ENCODE peak calls at places on chromosomes 11 and 22, in four cellular contexts. V, P, Q and Y are unnamed samples.

GRCh38 chr11:18696638-18697225 is 1.8 kb upstream of the TMEM86A start:
- DNase-seq in P (peak; percentile 57), Q (no peak), V (no peak), Y (peak; percentile 19)

GRCh38 chr22:25622011-25622410 is 57.5 kb downstream of the GRK3 start:
- DNase-seq in P (peak; percentile 23), V (no peak), Q (no peak), Y (peak; percentile 14)

GRCh38 chr22:31841029-31841827 is 87.4 kb downstream of the DEPDC5 start:
- DNase-seq in P (no peak), V (no peak), Q (no peak), Y (no peak)

GRCh38 chr11:65150513-65151271 is 16.4 kb upstream of the SYVN1 start:
- DNase-seq in Q (peak; percentile 45), V (no peak), P (peak; percentile 86), Y (peak; percentile 93)

GRCh38 chr22:46547179-46547882 is 9.9 kb upstream of the CELSR1 start:
- DNase-seq in V (no peak), P (peak; percentile 77), Q (no peak), Y (peak; percentile 81)

GRCh38 chr11:87092567-87092966 is 54.8 kb downstream of the TMEM135 start:
- DNase-seq in P (no peak), Q (no peak), V (no peak), Y (no peak)

GRCh38 chr11:88886796-88887195 is 179.0 kb downstream of the GRM5 start:
- DNase-seq in V (peak; percentile 0), P (peak; percentile 46), Q (peak; percentile 43), Y (no peak)

GRCh38 chr11:46856605-46857339 is 10.7 kb upstream of the CKAP5 start:
- DNase-seq in P (no peak), Q (no peak), V (no peak), Y (no peak)

GRCh38 chr11:62004473-62004872 is 37.0 kb upstream of the FTH1 start:
- DNase-seq in P (peak; percentile 82), V (no peak), Q (no peak), Y (peak; percentile 79)

GRCh38 chr11:96265236-96265737 is 77.7 kb downstream of the MAML2 start:
- DNase-seq in Q (no peak), P (no peak), V (no peak), Y (no peak)

DNA sequence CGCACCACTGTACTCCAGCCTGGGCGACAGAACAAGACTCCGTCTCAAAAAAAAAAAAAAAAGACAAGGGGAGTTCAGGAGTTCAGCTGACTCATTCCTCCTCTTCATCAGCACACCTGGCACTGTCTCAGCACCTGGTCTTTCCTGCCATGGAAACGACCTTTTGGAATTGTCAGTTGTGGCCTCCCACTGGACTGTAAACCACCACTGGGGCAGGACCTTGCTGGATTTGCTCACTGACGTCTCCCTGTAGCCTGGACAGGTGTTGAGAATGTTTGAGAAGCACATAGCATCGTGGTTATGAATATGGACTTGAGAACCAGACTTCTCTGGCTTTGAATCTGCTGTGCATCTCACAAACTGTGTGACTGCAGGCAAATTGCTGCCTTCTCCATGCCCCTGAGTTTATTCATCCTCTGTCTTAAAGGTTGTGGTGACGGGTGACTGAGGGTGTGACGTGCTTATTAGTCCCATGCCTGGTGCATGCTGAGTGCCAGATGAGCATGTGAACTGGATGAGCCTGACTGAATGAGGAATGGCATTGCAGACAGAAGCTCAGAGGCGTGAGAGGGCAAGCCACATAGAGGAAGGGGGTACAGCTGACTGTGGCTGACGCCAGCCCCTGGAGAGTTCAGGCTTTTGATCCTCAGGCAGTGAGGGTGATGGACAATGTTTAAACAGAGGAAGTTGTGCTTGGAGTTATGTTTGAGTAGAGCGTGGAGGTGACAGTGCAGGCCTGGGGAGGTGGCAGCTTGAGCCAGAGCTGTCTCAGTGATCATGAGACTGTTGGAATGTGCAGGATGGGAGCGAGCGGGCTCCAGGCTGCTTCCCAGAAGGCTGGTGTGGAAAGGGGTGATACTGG is 12.7 kb downstream of the TOM1 start:
- DNase-seq in V (no peak), Q (no peak), P (peak; percentile 82), Y (no peak)
- H2AK5ac ChIP-seq in V (no peak overlapping the region), Q (no peak overlapping the region), P (peak overlapping the region; percentile 85), Y (peak overlapping the region; percentile 21)

GRCh38 chr22:45229181-45229580 is 11.5 kb downstream of the KIAA0930 start:
- DNase-seq in V (no peak), P (no peak), Q (peak; percentile 27), Y (no peak)

GRCh38 chr22:45231293-45231692 is 9.4 kb downstream of the KIAA0930 start:
- DNase-seq in V (no peak), Q (no peak), P (no peak), Y (no peak)

GRCh38 chr22:45227645-45228400 is 12.9 kb downstream of the KIAA0930 start:
- DNase-seq in Q (peak; percentile 28), P (no peak), V (no peak), Y (no peak)

GRCh38 chr22:45228401-45228754 is 12.3 kb downstream of the KIAA0930 start:
- DNase-seq in Q (peak; percentile 23), P (no peak), V (no peak), Y (no peak)

GRCh38 chr22:45230026-45230845 is 10.5 kb downstream of the KIAA0930 start:
- DNase-seq in V (no peak), P (no peak), Q (no peak), Y (no peak)
- H4K91ac ChIP-seq in V (no peak overlapping the region), P (no peak overlapping the region), Q (no peak overlapping the region), Y (no peak overlapping the region)

GRCh38 chr22:39242389-39242808 is 2.4 kb downstream of the PDGFB start:
- DNase-seq in P (no peak), Q (no peak), V (no peak), Y (no peak)

GRCh38 chr22:39242809-39243442 is 1.9 kb downstream of the PDGFB start:
- DNase-seq in P (no peak), Q (peak; percentile 67), V (no peak), Y (peak; percentile 58)

GRCh38 chr22:39241632-39242388 is 3.0 kb downstream of the PDGFB start:
- DNase-seq in P (no peak), V (no peak), Q (no peak), Y (no peak)

GRCh38 chr22:39239561-39240423 is 5.0 kb downstream of the PDGFB start:
- DNase-seq in V (no peak), P (no peak), Q (no peak), Y (no peak)

GRCh38 chr22:39240841-39241631 is 3.7 kb downstream of the PDGFB start:
- DNase-seq in Q (no peak), V (no peak), P (no peak), Y (peak; percentile 79)
- H2AK5ac ChIP-seq in Q (no peak overlapping the region), V (peak overlapping the region; percentile 13), P (peak overlapping the region; percentile 11), Y (no peak overlapping the region)

DNA sequence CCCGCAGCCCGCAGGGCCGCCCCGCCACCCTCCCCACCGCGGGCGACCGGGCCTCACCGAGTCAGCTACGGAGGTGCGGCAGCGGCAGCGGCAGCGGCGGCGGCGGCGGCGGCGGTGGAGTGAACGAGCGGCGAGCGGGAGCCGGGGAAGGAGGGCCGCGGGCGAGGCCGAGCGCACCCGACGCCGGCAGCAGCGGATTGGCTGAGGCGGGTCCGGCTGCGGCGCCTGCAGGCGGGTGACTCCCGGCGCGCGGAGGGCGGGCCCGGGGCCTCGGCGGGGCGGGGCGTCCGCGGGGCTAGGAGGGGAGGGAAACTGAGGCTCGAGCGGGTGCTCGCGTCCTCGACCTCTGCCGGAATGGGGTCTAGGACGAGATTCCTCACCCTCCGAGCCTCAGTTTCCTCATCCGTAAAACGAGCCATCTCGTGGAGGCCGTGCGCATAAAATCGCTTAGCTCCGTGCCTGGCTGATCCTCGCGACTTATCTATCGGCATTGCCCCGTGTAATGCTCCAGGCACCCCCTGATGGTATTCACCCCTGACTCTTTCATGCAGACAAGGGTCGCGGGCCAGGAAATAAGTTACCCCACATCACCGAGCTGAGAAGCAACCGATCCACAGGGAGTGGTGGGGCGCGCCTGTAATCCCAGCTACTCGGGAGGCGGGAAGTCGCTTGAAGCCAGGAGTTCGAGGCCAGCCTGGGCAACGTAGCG is at the start of gene CPT1A:
- DNase-seq in Q (peak; percentile 71), V (no peak), P (peak; percentile 66), Y (peak; percentile 75)
- H4K91ac ChIP-seq in Q (no peak within 1 kb of the TSS), V (no peak within 1 kb of the TSS), P (peak within 1 kb of the TSS; percentile 55), Y (peak within 1 kb of the TSS; percentile 76)

GRCh38 chr11:118618991-118619375 is 11.6 kb downstream of the PHLDB1 start:
- DNase-seq in Q (no peak), P (peak; percentile 78), V (no peak), Y (peak; percentile 90)

GRCh38 chr11:118621071-118621815 is 13.8 kb downstream of the PHLDB1 start:
- DNase-seq in P (peak; percentile 86), Q (peak; percentile 97), V (no peak), Y (peak; percentile 94)

GRCh38 chr11:118618115-118618990 is 10.9 kb downstream of the PHLDB1 start:
- DNase-seq in P (peak; percentile 96), V (no peak), Q (no peak), Y (peak; percentile 99)

GRCh38 chr11:118620529-118621070 is 13.2 kb downstream of the PHLDB1 start:
- DNase-seq in P (no peak), Q (peak; percentile 50), V (no peak), Y (no peak)

DNA sequence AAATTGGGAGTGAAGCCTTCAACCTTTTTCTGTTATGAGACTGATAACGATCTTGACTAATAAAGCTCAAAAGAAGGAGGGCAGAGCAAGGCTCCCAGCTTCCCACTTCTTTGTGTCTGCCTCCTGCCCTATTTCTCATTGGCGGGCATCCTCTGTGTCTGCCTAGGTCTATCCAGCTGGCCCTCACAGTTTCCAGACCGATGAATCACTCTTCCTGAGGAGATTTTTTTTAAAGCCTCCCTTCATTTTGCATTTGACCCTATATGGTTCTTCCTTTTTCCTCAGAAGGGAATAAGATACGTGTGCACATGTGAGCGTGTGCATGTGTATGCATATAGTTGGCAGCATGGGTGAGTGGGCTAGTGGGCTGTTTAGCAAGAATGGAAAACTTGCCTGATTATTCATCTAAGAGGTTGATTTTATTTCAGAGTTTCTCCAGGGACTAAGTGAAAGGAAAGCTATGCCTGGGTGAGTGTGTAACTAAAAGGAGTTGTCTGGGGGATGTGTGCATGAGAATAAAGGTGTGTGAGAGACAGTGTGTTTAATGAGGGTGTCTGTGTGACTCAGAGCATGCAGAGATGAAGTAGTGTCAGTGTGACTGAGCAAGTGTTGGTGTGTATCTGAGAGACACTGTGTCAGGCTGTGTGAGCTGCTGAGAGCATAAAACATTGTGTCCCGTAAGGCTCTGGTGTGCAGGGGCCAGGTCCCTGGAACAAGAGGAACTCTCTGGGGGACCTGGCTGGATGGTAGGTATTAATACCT is 12.2 kb downstream of the PHLDB1 start:
- DNase-seq in V (no peak), Q (no peak), P (peak; percentile 98), Y (peak; percentile 99)
- H2AK5ac ChIP-seq in V (no peak overlapping the region), Q (no peak overlapping the region), P (peak overlapping the region; percentile 100), Y (peak overlapping the region; percentile 100)

DNA sequence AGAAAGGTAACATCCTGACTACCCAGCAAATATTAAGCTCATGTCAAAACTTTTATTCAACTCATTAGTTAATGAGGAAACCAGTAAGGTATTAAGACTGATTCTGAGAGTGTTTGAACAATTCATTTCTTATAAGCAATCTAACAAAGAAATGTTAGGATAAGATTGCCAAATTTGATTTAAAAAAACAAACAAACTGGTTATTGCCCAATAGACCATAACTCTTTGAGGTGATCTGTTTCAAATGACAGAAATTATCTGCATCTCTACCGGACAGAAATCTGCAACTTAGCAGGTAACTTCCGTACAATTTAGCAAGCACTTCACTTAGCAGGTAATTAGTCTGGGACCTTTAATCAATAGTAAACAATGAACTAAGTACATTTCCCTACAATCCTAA is 82.9 kb upstream of the BARX2 start:
- DNase-seq in Q (no peak), P (no peak), V (no peak), Y (no peak)
- H4K91ac ChIP-seq in Q (no peak overlapping the region), P (no peak overlapping the region), V (no peak overlapping the region), Y (no peak overlapping the region)